ENCODE peak calls at places on chromosomes 4 and X, in ten cellular contexts. A, U, Y, X, T, G, J, V, F and Q are unnamed samples.
A peak's percentile ranks its signal among the peaks of the same experiment; 100 is the strongest.

GRCh38 chrX:139739138-139739537 is 31.2 kb upstream of the MCF2 start:
- DNase-seq in A (no peak), F (no peak), G (peak; percentile 8), Y (peak; percentile 83), U (peak; percentile 73), X (no peak), V (no peak), J (no peak), T (peak; percentile 29), Q (peak; percentile 63)

GRCh38 chrX:80388206-80388605 is 32.0 kb upstream of the TENT5D start:
- DNase-seq in U (peak; percentile 2), V (no peak), J (no peak), F (no peak), T (no peak), A (no peak), G (no peak), X (no peak), Y (peak; percentile 57), Q (no peak)

GRCh38 chr4:95472538-95472937 is 76.2 kb downstream of the UNC5C start:
- DNase-seq in T (no peak), G (no peak), U (no peak), V (no peak), F (no peak), X (no peak), Y (no peak), A (no peak), J (no peak), Q (no peak)

GRCh38 chrX:39661508-39661907 is 436.2 kb downstream of the BCOR start:
- DNase-seq in G (no peak), X (no peak), F (no peak), A (no peak), V (no peak), Y (no peak), U (no peak), J (no peak), T (no peak), Q (no peak)

GRCh38 chr4:75708218-75708691 is 16.1 kb upstream of the USO1 start:
- DNase-seq in X (no peak), T (no peak), J (peak; percentile 31), A (no peak), Y (peak; percentile 7), V (peak; percentile 16), U (no peak), F (no peak), G (no peak), Q (no peak)

GRCh38 chrX:115226929-115227328 is 7.0 kb downstream of the LRCH2 start:
- DNase-seq in U (peak; percentile 12), X (no peak), F (peak; percentile 40), V (peak; percentile 69), G (no peak), Y (peak; percentile 66), T (peak; percentile 7), A (no peak), J (no peak), Q (no peak)

GRCh38 chrX:13152511-13152868 is 108.1 kb upstream of the FAM9C start:
- DNase-seq in G (no peak), F (no peak), U (no peak), X (no peak), A (no peak), V (no peak), J (no peak), Y (no peak), T (no peak), Q (no peak)

GRCh38 chr4:52641853-52642563 is 17.1 kb downstream of the USP46 start:
- DNase-seq in F (no peak), A (no peak), V (no peak), X (no peak), T (peak; percentile 41), J (no peak), Y (peak; percentile 81), U (peak; percentile 74), G (peak; percentile 70), Q (peak; percentile 65)

GRCh38 chr4:76803522-76803921 is 94.4 kb downstream of the SOWAHB start:
- DNase-seq in J (no peak), T (peak; percentile 96), U (peak; percentile 97), V (no peak), A (no peak), Y (peak; percentile 92), G (peak; percentile 95), F (no peak), X (no peak), Q (peak; percentile 97)

GRCh38 chr4:107855723-107856122 is 31.0 kb downstream of the SGMS2 start:
- DNase-seq in Y (no peak), J (no peak), X (no peak), G (no peak), T (no peak), F (no peak), V (no peak), U (no peak), A (no peak), Q (no peak)

GRCh38 chrX:107324493-107325310 is 118.3 kb downstream of the DNAAF6 start:
- DNase-seq in U (peak; percentile 26), Y (peak; percentile 6), V (peak; percentile 89), G (peak; percentile 12), F (peak; percentile 96), J (no peak), T (peak; percentile 7), A (no peak), X (peak; percentile 66), Q (peak; percentile 12)

GRCh38 chrX:40325161-40325560 is 227.4 kb upstream of the BCOR start:
- DNase-seq in X (no peak), J (no peak), T (no peak), U (no peak), G (no peak), V (no peak), F (no peak), Y (no peak), A (no peak), Q (no peak)

GRCh38 chr4:8506006-8506372 is 65.4 kb downstream of the TRMT44 start:
- DNase-seq in U (no peak), V (no peak), J (no peak), X (no peak), G (no peak), T (no peak), F (no peak), Y (no peak), A (no peak), Q (no peak)

GRCh38 chr4:52995341-52996030 is 133.4 kb downstream of the RASL11B start:
- DNase-seq in V (no peak), F (no peak), G (no peak), A (no peak), X (no peak), U (peak; percentile 33), Y (no peak), J (no peak), T (no peak), Q (peak; percentile 26)

GRCh38 chr4:108696160-108696559 is 45.8 kb downstream of the OSTC start:
- DNase-seq in F (no peak), V (no peak), T (no peak), A (no peak), X (no peak), G (no peak), Y (no peak), U (no peak), J (no peak), Q (no peak)

GRCh38 chr4:5462254-5462835 is 246.0 kb downstream of the EVC2 start:
- DNase-seq in V (no peak), A (no peak), Y (no peak), U (no peak), T (no peak), J (no peak), G (no peak), F (no peak), X (no peak), Q (no peak)

DNA sequence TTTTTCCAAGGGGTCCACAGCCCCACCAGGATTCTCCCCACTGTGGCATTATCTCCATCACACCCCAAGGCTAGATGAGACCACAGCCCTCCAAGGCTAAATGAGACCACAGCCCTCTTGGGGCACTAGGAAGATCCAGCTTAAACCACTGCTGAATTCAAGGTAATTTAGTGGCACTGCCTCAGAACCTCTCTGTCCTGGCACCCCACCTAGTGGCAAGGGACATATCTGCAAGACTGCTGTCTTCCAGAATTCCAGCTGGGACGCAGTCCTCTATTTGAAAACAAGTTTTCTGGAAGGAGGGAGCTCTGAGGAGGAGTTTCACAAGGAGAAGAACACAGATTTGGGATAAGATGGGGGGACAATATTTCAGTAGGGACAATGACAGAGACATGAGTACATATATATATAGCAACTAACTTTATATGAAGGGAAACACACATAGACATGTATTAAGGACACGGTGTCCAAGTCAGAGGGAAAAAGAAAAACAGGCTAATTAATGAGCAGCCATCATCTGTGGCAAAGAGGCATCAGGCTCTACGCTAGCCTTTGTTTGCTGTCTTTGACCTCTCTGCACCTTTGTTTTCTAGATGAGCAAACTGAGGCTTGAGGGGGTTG is 9.3 kb downstream of the CETN2 start:
- DNase-seq in T (peak; percentile 15), G (peak; percentile 26), A (no peak), J (peak; percentile 28), V (peak; percentile 72), Y (peak; percentile 65), U (peak; percentile 51), F (peak; percentile 59), X (peak; percentile 72), Q (no peak)
- TF ChIP-seq CTCF in T (peak; percentile 79), G (peak; percentile 47), A (peak; percentile 11), J (peak; percentile 39), V (peak; percentile 70), Y (peak; percentile 80), U (peak; percentile 69), F (peak; percentile 56), X (peak; percentile 46), Q (peak; percentile 50)

GRCh38 chr4:2265113-2266110 is 3.5 kb upstream of the MXD4 start:
- DNase-seq in F (no peak), G (no peak), Y (no peak), U (no peak), J (no peak), T (no peak), V (no peak), X (no peak), A (no peak), Q (no peak)
- TF ChIP-seq CTCF in F (no peak), G (no peak), Y (no peak), U (no peak), J (no peak), T (peak; percentile 32), V (no peak), X (no peak), A (no peak), Q (no peak)

GRCh38 chr4:65670331-65671031 is at the start of gene EPHA5:
- DNase-seq in Y (peak; percentile 78), A (peak; percentile 30), T (peak; percentile 93), J (no peak), F (peak; percentile 86), G (peak; percentile 50), X (peak; percentile 78), V (peak; percentile 89), U (peak; percentile 70), Q (peak; percentile 97)
- TF ChIP-seq CTCF in Y (no peak), A (no peak), T (peak; percentile 33), J (no peak), F (peak; percentile 17), G (peak; percentile 17), X (no peak), V (peak; percentile 34), U (no peak), Q (peak; percentile 3)

DNA sequence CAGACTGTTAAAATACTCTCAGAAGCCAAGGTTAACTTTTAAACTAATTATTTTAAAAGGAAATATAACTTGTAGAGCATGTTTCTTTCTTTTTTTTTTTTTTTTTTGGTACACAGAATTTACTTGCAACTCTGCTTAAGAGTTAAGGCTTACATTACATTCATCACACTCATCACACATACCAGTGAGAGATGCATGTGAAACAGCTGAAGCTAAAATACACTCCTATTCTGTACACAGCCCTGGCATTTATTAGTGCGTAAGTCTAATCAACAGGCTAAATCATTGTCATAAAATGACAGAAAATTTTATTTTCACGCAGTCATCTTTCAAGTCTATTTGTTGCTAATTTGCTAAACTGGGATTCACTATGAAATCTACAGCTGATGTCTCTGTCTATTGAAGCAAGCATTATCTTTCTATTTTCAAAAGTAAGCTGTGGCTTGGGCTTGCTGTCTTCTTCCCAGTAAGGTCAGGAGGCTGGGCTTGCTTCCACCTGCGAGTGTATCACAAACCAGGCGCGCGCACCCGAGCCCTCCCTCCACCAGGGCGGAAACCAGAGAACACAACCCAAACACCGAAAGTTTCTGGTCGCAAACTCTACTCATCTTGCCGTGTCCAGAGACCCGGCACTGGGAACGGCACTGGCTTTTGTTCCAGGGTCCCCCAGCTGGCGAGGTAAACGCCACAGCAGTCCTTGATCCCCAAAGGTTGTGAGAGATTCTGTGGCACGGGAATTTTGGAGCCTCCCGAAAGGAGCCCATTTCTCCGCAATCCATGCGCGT is 3.9 kb downstream of the MAML3 start:
- DNase-seq in G (peak; percentile 58), T (peak; percentile 57), J (peak; percentile 83), X (peak; percentile 86), Y (peak; percentile 62), F (peak; percentile 77), V (peak; percentile 80), U (peak; percentile 59), A (peak; percentile 82), Q (peak; percentile 53)
- TF ChIP-seq CTCF in G (no peak), T (peak; percentile 26), J (no peak), X (no peak), Y (no peak), F (no peak), V (no peak), U (peak; percentile 7), A (no peak), Q (no peak)